ENCODE peak calls at places on chromosome 4, in five cellular contexts. One of them, this sample, is unnamed.

GRCh38 chr4:51825341-51825740 is 17.6 kb upstream of the DCUN1D4 start:
- DNase-seq in GM10248: no peak
- DNase-seq in fibroblast of mammary gland: no peak
- DNase-seq in stimulated activated CD4-positive, alpha-beta T cell treated with anti-CD3 and anti-CD28 coated beads, Interleukin-15, amount 100 ng/mL, for 24 hours: no peak
- DNase-seq in fibroblast of the conjunctiva: no peak
- DNase-seq in this sample: no peak

GRCh38 chr4:26248647-26249046 is 72.2 kb upstream of the RBPJ start:
- DNase-seq in GM10248: no peak
- DNase-seq in fibroblast of mammary gland: peak
- DNase-seq in stimulated activated CD4-positive, alpha-beta T cell treated with anti-CD3 and anti-CD28 coated beads, Interleukin-15, amount 100 ng/mL, for 24 hours: no peak
- DNase-seq in fibroblast of the conjunctiva: peak
- DNase-seq in this sample: peak

GRCh38 chr4:122329876-122330595 is 48.8 kb upstream of the ADAD1 start:
- DNase-seq in GM10248: no peak
- DNase-seq in fibroblast of mammary gland: peak
- DNase-seq in stimulated activated CD4-positive, alpha-beta T cell treated with anti-CD3 and anti-CD28 coated beads, Interleukin-15, amount 100 ng/mL, for 24 hours: no peak
- DNase-seq in fibroblast of the conjunctiva: no peak
- DNase-seq in this sample: peak

GRCh38 chr4:105894570-105895323 is 524 bp upstream of the NPNT start:
- DNase-seq in GM10248: peak
- DNase-seq in fibroblast of mammary gland: no peak
- DNase-seq in stimulated activated CD4-positive, alpha-beta T cell treated with anti-CD3 and anti-CD28 coated beads, Interleukin-15, amount 100 ng/mL, for 24 hours: peak
- DNase-seq in fibroblast of the conjunctiva: no peak
- DNase-seq in this sample: no peak

GRCh38 chr4:41183021-41183553 is 31.3 kb downstream of the APBB2 start:
- DNase-seq in GM10248: no peak
- DNase-seq in fibroblast of mammary gland: no peak
- DNase-seq in stimulated activated CD4-positive, alpha-beta T cell treated with anti-CD3 and anti-CD28 coated beads, Interleukin-15, amount 100 ng/mL, for 24 hours: no peak
- DNase-seq in fibroblast of the conjunctiva: no peak
- DNase-seq in this sample: no peak

GRCh38 chr4:139913995-139914394 is 240.0 kb downstream of the MAML3 start:
- DNase-seq in GM10248: no peak
- DNase-seq in fibroblast of mammary gland: peak
- DNase-seq in stimulated activated CD4-positive, alpha-beta T cell treated with anti-CD3 and anti-CD28 coated beads, Interleukin-15, amount 100 ng/mL, for 24 hours: no peak
- DNase-seq in fibroblast of the conjunctiva: no peak
- DNase-seq in this sample: no peak

GRCh38 chr4:101258782-101259353 is 88.5 kb downstream of the PPP3CA start:
- DNase-seq in GM10248: no peak
- DNase-seq in fibroblast of mammary gland: peak
- DNase-seq in stimulated activated CD4-positive, alpha-beta T cell treated with anti-CD3 and anti-CD28 coated beads, Interleukin-15, amount 100 ng/mL, for 24 hours: no peak
- DNase-seq in fibroblast of the conjunctiva: no peak
- DNase-seq in this sample: no peak

GRCh38 chr4:17613761-17614415 is 553 bp upstream of the MED28 start:
- DNase-seq in GM10248: no peak
- DNase-seq in fibroblast of mammary gland: peak
- DNase-seq in stimulated activated CD4-positive, alpha-beta T cell treated with anti-CD3 and anti-CD28 coated beads, Interleukin-15, amount 100 ng/mL, for 24 hours: peak
- DNase-seq in fibroblast of the conjunctiva: peak
- DNase-seq in this sample: no peak

This sample was measured in AG09319.